ENCODE peak calls at places on chromosomes 16 and 17, in seven cellular contexts. One of them, this sample, is unnamed.

GRCh38 chr17:7704601-7705268 is at the start of gene EFNB3:
- DNase-seq in substantia nigra: no peak
- DNase-seq in foreskin melanocyte: peak
- DNase-seq in pancreas: no peak
- DNase-seq in activated T-cell treated with anti-CD3 and anti-CD28 coated beads, Interleukin-2, amount 50 U/mL, for 72 hours: no peak
- DNase-seq in NCI-H345: peak
- DNase-seq in psoas muscle: no peak
- DNase-seq in this sample: no peak

GRCh38 chr16:87723224-87723619 is 42.6 kb downstream of the KLHDC4 start:
- DNase-seq in pancreas: no peak
- DNase-seq in activated T-cell treated with anti-CD3 and anti-CD28 coated beads, Interleukin-2, amount 50 U/mL, for 72 hours: no peak
- DNase-seq in substantia nigra: peak
- DNase-seq in NCI-H345: peak
- DNase-seq in foreskin melanocyte: peak
- DNase-seq in psoas muscle: peak
- DNase-seq in this sample: peak

GRCh38 chr16:25838724-25839186 is 147.0 kb downstream of the HS3ST4 start:
- DNase-seq in psoas muscle: no peak
- DNase-seq in activated T-cell treated with anti-CD3 and anti-CD28 coated beads, Interleukin-2, amount 50 U/mL, for 72 hours: peak
- DNase-seq in substantia nigra: peak
- DNase-seq in pancreas: peak
- DNase-seq in NCI-H345: peak
- DNase-seq in foreskin melanocyte: peak
- DNase-seq in this sample: peak

GRCh38 chr17:8647202-8647601 is 16.7 kb upstream of the MYH10 start:
- DNase-seq in substantia nigra: no peak
- DNase-seq in psoas muscle: no peak
- DNase-seq in foreskin melanocyte: no peak
- DNase-seq in NCI-H345: no peak
- DNase-seq in activated T-cell treated with anti-CD3 and anti-CD28 coated beads, Interleukin-2, amount 50 U/mL, for 72 hours: no peak
- DNase-seq in pancreas: no peak
- DNase-seq in this sample: no peak

GRCh38 chr17:71304498-71305158 is 816.2 kb upstream of the SOX9 start:
- DNase-seq in foreskin melanocyte: no peak
- DNase-seq in NCI-H345: no peak
- DNase-seq in psoas muscle: no peak
- DNase-seq in substantia nigra: no peak
- DNase-seq in activated T-cell treated with anti-CD3 and anti-CD28 coated beads, Interleukin-2, amount 50 U/mL, for 72 hours: no peak
- DNase-seq in pancreas: no peak
- DNase-seq in this sample: no peak

GRCh38 chr17:77887464-77888241 is 70.8 kb upstream of the TNRC6C start:
- DNase-seq in activated T-cell treated with anti-CD3 and anti-CD28 coated beads, Interleukin-2, amount 50 U/mL, for 72 hours: peak
- DNase-seq in psoas muscle: peak
- DNase-seq in foreskin melanocyte: peak
- DNase-seq in pancreas: peak
- DNase-seq in substantia nigra: peak
- DNase-seq in NCI-H345: peak
- DNase-seq in this sample: peak

GRCh38 chr16:15907863-15908478 is 19.6 kb upstream of the CEP20 start:
- DNase-seq in foreskin melanocyte: no peak
- DNase-seq in NCI-H345: peak
- DNase-seq in activated T-cell treated with anti-CD3 and anti-CD28 coated beads, Interleukin-2, amount 50 U/mL, for 72 hours: peak
- DNase-seq in psoas muscle: no peak
- DNase-seq in substantia nigra: no peak
- DNase-seq in pancreas: no peak
- DNase-seq in this sample: peak

GRCh38 chr17:45225051-45225700 is 3.5 kb downstream of the FMNL1 start:
- DNase-seq in NCI-H345: no peak
- DNase-seq in pancreas: no peak
- DNase-seq in foreskin melanocyte: no peak
- DNase-seq in activated T-cell treated with anti-CD3 and anti-CD28 coated beads, Interleukin-2, amount 50 U/mL, for 72 hours: peak
- DNase-seq in psoas muscle: peak
- DNase-seq in substantia nigra: no peak
- DNase-seq in this sample: no peak

GRCh38 chr16:82034981-82035612 is at the start of gene HSD17B2:
- DNase-seq in substantia nigra: no peak
- DNase-seq in pancreas: no peak
- DNase-seq in foreskin melanocyte: no peak
- DNase-seq in NCI-H345: no peak
- DNase-seq in activated T-cell treated with anti-CD3 and anti-CD28 coated beads, Interleukin-2, amount 50 U/mL, for 72 hours: no peak
- DNase-seq in psoas muscle: no peak
- DNase-seq in this sample: no peak

GRCh38 chr16:54540525-54541180 is 254.1 kb upstream of the IRX3 start:
- DNase-seq in psoas muscle: no peak
- DNase-seq in pancreas: no peak
- DNase-seq in NCI-H345: no peak
- DNase-seq in substantia nigra: no peak
- DNase-seq in activated T-cell treated with anti-CD3 and anti-CD28 coated beads, Interleukin-2, amount 50 U/mL, for 72 hours: no peak
- DNase-seq in foreskin melanocyte: no peak
- DNase-seq in this sample: no peak

GRCh38 chr16:86591270-86591669 is 12.9 kb downstream of the FOXL1 start:
- DNase-seq in NCI-H345: no peak
- DNase-seq in activated T-cell treated with anti-CD3 and anti-CD28 coated beads, Interleukin-2, amount 50 U/mL, for 72 hours: no peak
- DNase-seq in foreskin melanocyte: no peak
- DNase-seq in psoas muscle: no peak
- DNase-seq in substantia nigra: no peak
- DNase-seq in pancreas: no peak
- DNase-seq in this sample: no peak

GRCh38 chr17:34499576-34499975 is 79.8 kb upstream of the TMEM132E start:
- DNase-seq in psoas muscle: no peak
- DNase-seq in activated T-cell treated with anti-CD3 and anti-CD28 coated beads, Interleukin-2, amount 50 U/mL, for 72 hours: peak
- DNase-seq in substantia nigra: no peak
- DNase-seq in NCI-H345: no peak
- DNase-seq in foreskin melanocyte: peak
- DNase-seq in pancreas: no peak
- DNase-seq in this sample: no peak

GRCh38 chr16:88700636-88701482 is 5.3 kb downstream of the RNF166 start:
- DNase-seq in substantia nigra: peak
- DNase-seq in psoas muscle: peak
- DNase-seq in NCI-H345: no peak
- DNase-seq in foreskin melanocyte: peak
- DNase-seq in activated T-cell treated with anti-CD3 and anti-CD28 coated beads, Interleukin-2, amount 50 U/mL, for 72 hours: peak
- DNase-seq in pancreas: peak
- DNase-seq in this sample: peak